ENCODE peak calls at places on chromosomes 4 and X, in eight cellular contexts. H, X, N, Z, T, U, P and A are unnamed samples. For H3K9me3, the result is how much of the 10 kb centered on the place peaks cover.

GRCh38 chr4:74793757-74794340 is 474 bp downstream of the BTC start:
- DNase-seq in T (peak), U (peak), Z (peak), H (peak), P (no peak), X (no peak), N (peak), A (peak)

GRCh38 chr4:15735531-15735930 is 32.7 kb downstream of the BST1 start:
- DNase-seq in H (no peak), U (no peak), N (no peak), T (no peak), X (no peak), P (no peak), Z (no peak), A (no peak)

GRCh38 chrX:3520987-3521875 is 174.8 kb upstream of the MXRA5 start:
- DNase-seq in X (no peak), T (no peak), P (no peak), U (no peak), Z (peak), N (no peak), H (no peak), A (no peak)

GRCh38 chrX:71846429-71846828 is 64.2 kb upstream of the NHSL2 start:
- DNase-seq in N (no peak), U (no peak), T (no peak), H (no peak), X (no peak), Z (peak), P (no peak), A (no peak)

GRCh38 chr4:3107271-3108185 is 33.0 kb downstream of the HTT start:
- DNase-seq in Z (peak), P (no peak), T (no peak), H (no peak), U (peak), X (no peak), N (no peak), A (no peak)

GRCh38 chr4:147732516-147733193 is 767 bp downstream of the ARHGAP10 start:
- DNase-seq in U (peak), X (no peak), P (no peak), H (peak), Z (peak), N (peak), T (peak), A (no peak)

GRCh38 chr4:146159384-146160058 is 16.0 kb upstream of the LSM6 start:
- DNase-seq in H (no peak), X (no peak), P (no peak), N (no peak), Z (peak), T (no peak), U (no peak), A (no peak)

GRCh38 chrX:55758033-55758432 is 40.5 kb downstream of the RRAGB start:
- DNase-seq in P (no peak), U (no peak), Z (no peak), N (no peak), T (no peak), H (peak), X (no peak), A (no peak)

GRCh38 chrX:34521563-34521962 is 135.5 kb downstream of the TMEM47 start:
- DNase-seq in X (no peak), U (no peak), P (no peak), N (no peak), T (no peak), H (no peak), Z (peak), A (no peak)

GRCh38 chr4:2931765-2932560 is 31.2 kb downstream of the NOP14 start:
- DNase-seq in Z (no peak), T (peak), U (peak), N (peak), H (no peak), P (peak), X (no peak), A (peak)

GRCh38 chr4:145069361-145069760 is 28.6 kb downstream of the ANAPC10 start:
- DNase-seq in H (no peak), Z (peak), T (no peak), X (no peak), U (no peak), P (no peak), N (no peak), A (no peak)

GRCh38 chr4:52864816-52865215 is 2.7 kb downstream of the RASL11B start:
- DNase-seq in U (no peak), T (no peak), H (no peak), X (no peak), P (no peak), N (no peak), Z (no peak), A (no peak)

GRCh38 chr4:152185786-152186540 is 349.9 kb downstream of the FBXW7 start:
- DNase-seq in N (no peak), H (no peak), U (no peak), P (no peak), T (no peak), X (no peak), Z (peak), A (no peak)

GRCh38 chrX:133350751-133351150 is 64.5 kb downstream of the GPC4 start:
- DNase-seq in Z (peak), U (peak), N (peak), X (peak), H (no peak), P (no peak), T (peak), A (no peak)

GRCh38 chr4:40750461-40751258 is 905 bp downstream of the NSUN7 start:
- DNase-seq in X (no peak), N (no peak), P (no peak), Z (peak), T (no peak), U (no peak), H (no peak), A (no peak)

GRCh38 chrX:17376381-17377046 is 1.5 kb downstream of the NHS start:
- DNase-seq in Z (peak), T (peak), X (no peak), H (no peak), P (no peak), U (peak), N (peak), A (no peak)

GRCh38 chrX:17377047-17377692 is 2.2 kb downstream of the NHS start:
- DNase-seq in H (no peak), N (peak), Z (peak), X (no peak), U (peak), P (no peak), T (peak), A (no peak)

GRCh38 chrX:17377795-17378194 is 2.8 kb downstream of the NHS start:
- DNase-seq in P (no peak), X (no peak), Z (peak), N (no peak), T (no peak), H (no peak), U (no peak), A (no peak)

GRCh38 chrX:17375631-17376380 is 806 bp downstream of the NHS start:
- DNase-seq in P (no peak), Z (peak), N (peak), H (peak), X (no peak), T (peak), U (peak), A (no peak)

DNA sequence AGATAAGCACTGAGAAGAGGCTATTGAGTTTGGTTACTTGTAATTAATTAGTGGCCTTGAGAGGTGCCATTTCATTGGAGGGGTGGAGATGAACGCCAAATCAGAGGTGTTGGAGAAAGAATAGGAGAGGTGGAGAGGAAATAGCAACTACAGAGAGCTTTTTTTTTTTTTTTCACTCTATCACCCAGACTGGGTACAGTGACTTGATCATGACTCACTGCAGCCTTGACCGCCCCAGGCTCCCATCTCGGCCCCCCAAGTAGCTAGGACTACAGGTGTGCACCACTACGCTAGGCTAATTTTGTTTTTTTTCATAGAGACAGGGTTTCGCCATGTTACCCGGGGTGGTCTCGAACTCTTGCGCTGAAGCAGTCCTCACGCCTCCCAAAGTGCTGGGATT is 5.2 kb downstream of the NHS start:
- DNase-seq in U (no peak), P (no peak), X (no peak), Z (no peak), H (no peak), T (no peak), N (no peak), A (no peak)
- H3K9me3 ChIP-seq in U (under half), P (under half), X (under half), Z (under half), H (under half), T (under half), N (under half), A (under half)

GRCh38 chrX:64192673-64193072 is 12.8 kb downstream of the AMER1 start:
- DNase-seq in H (no peak), X (no peak), N (no peak), T (no peak), P (no peak), U (no peak), Z (no peak), A (no peak)

GRCh38 chrX:64190136-64190740 is 15.3 kb downstream of the AMER1 start:
- DNase-seq in P (no peak), Z (no peak), X (no peak), U (no peak), N (no peak), T (no peak), H (no peak), A (no peak)

GRCh38 chrX:64192040-64192439 is 13.5 kb downstream of the AMER1 start:
- DNase-seq in T (no peak), P (no peak), X (no peak), Z (no peak), N (no peak), U (no peak), H (no peak), A (no peak)

GRCh38 chrX:64188901-64189300 is 16.6 kb downstream of the AMER1 start:
- DNase-seq in X (no peak), T (no peak), N (no peak), P (no peak), H (no peak), U (no peak), Z (no peak), A (no peak)

GRCh38 chrX:64191281-64192010 is 14.1 kb downstream of the AMER1 start:
- DNase-seq in P (no peak), N (no peak), H (no peak), X (no peak), Z (no peak), T (no peak), U (no peak), A (no peak)
- H3K9me3 ChIP-seq in P (under half), N (under half), H (under half), X (under half), Z (under half), T (under half), U (under half), A (under half)

DNA sequence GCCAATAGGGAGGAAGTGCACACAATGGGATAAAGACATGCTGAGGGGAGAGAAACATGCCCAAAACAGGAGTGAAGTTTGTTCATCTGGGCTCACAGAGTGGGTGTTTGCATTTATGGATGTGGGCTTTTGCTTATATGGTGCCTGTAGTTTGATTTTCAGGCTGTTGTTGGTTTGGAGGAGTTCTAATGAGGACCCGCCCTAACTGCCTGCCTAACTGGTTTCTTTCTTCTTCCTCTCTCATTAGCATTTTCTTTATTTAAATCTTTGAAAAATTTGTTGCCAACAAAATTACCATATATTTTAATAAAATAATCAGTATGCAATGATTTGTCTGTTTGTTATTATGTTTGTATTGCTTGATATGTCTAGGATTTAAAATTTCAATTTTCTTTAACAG is 1965.8 kb downstream of the C4orf33 start:
- DNase-seq in P (no peak), X (no peak), Z (no peak), H (no peak), N (no peak), U (no peak), T (no peak), A (no peak)
- H3K9me3 ChIP-seq in P (under half), X (under half), Z (under half), H (under half), N (under half), U (under half), T (under half), A (under half)

GRCh38 chrX:153417637-153418036 is 6.4 kb downstream of the ZFP92 start:
- DNase-seq in P (no peak), T (no peak), U (no peak), Z (no peak), H (no peak), N (no peak), X (no peak), A (no peak)
- H3K9me3 ChIP-seq in P (under half), T (under half), U (under half), Z (under half), H (under half), N (under half), X (under half), A (under half)

DNA sequence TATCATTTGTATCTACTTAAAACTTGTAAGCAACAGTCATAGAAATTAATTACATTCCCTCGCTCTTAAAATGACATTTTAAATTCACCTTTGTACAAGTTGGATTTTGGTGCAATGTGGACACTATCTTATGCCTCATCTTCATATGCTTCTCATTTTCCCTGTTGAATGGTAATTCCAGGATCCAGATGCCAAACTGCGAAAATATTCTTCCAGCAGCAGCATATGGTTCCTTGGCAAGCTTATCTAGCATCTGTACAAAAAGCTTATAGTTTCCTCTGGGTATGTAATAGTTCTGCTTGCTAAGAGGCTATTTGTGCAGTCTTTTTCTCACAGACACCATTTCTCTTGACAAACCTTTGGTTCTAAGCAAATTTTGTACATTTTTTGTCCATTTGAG is 2079.7 kb upstream of the AGA start:
- DNase-seq in P (no peak), N (no peak), X (no peak), Z (no peak), H (no peak), U (no peak), T (no peak), A (no peak)
- H3K9me3 ChIP-seq in P (under half), N (under half), X (under half), Z (under half), H (under half), U (under half), T (under half), A (under half)

GRCh38 chrX:143378851-143379250 is 138.4 kb downstream of the SPANXN3 start:
- DNase-seq in N (no peak), P (no peak), H (no peak), U (no peak), T (no peak), X (no peak), Z (no peak), A (no peak)
- H3K9me3 ChIP-seq in N (under half), P (under half), H (under half), U (under half), T (under half), X (under half), Z (under half), A (under half)

GRCh38 chrX:1105671-1106419 is 106.6 kb downstream of the CRLF2 start:
- DNase-seq in H (no peak), N (no peak), P (no peak), U (no peak), T (no peak), Z (no peak), X (no peak), A (no peak)
- H3K9me3 ChIP-seq in H (under half), N (under half), P (under half), U (under half), T (under half), Z (under half), X (under half), A (under half)

GRCh38 chr4:386708-387105 is 49.1 kb downstream of the ZNF141 start:
- DNase-seq in U (no peak), P (no peak), X (no peak), N (no peak), H (no peak), T (no peak), Z (no peak), A (no peak)
- H3K9me3 ChIP-seq in U (half or more), P (under half), X (under half), N (under half), H (under half), T (under half), Z (under half), A (half or more)